ENCODE peak calls at places on chromosome 9, in five cellular contexts. H is AG04449; N is cardiac fibroblast; J is HFF-Myc; O is CD8-positive, alpha-beta T cell. P is an unnamed sample.

GRCh38 chr9:98506422-98507054 is 202.2 kb downstream of the GABBR2 start:
- DNase-seq in O (no peak), J (no peak), N (no peak), H (no peak), P (no peak)

GRCh38 chr9:129319076-129319937 is 141.2 kb upstream of the IER5L start:
- DNase-seq in N (no peak), O (no peak), J (no peak), H (no peak), P (no peak)

GRCh38 chr9:37509536-37509935 is 23.8 kb downstream of the POLR1E start:
- DNase-seq in O (no peak), J (no peak), H (no peak), N (no peak), P (no peak)

GRCh38 chr9:15509931-15510788 is 610 bp downstream of the PSIP1 start:
- DNase-seq in H (no peak), J (no peak), O (peak), N (peak), P (peak)

GRCh38 chr9:95048225-95049087 is 269.1 kb downstream of the FANCC start:
- DNase-seq in N (peak), J (no peak), O (peak), H (no peak), P (peak)

GRCh38 chr9:114968710-114969109 is 38.3 kb upstream of the TNFSF8 start:
- DNase-seq in J (no peak), H (no peak), N (peak), O (no peak), P (no peak)

GRCh38 chr9:84393266-84393905 is 52.8 kb upstream of the SLC28A3 start:
- DNase-seq in N (no peak), O (no peak), H (no peak), J (no peak), P (no peak)

GRCh38 chr9:82488702-82489578 is 500.4 kb downstream of the SPATA31D1 start:
- DNase-seq in O (no peak), N (peak), J (peak), H (peak), P (no peak)

GRCh38 chr9:114096041-114096511 is 3.0 kb downstream of the KIF12 start:
- DNase-seq in J (no peak), N (no peak), H (no peak), O (no peak), P (no peak)

GRCh38 chr9:123723135-123723875 is 206.6 kb downstream of the DENND1A start:
- DNase-seq in H (no peak), O (no peak), J (no peak), N (no peak), P (no peak)

GRCh38 chr9:123725389-123725788 is 204.5 kb downstream of the DENND1A start:
- DNase-seq in H (no peak), J (no peak), N (no peak), O (no peak), P (no peak)

GRCh38 chr9:123722378-123722777 is 207.5 kb downstream of the DENND1A start:
- DNase-seq in N (no peak), H (no peak), O (no peak), J (no peak), P (no peak)

GRCh38 chr9:123727332-123727731 is 202.6 kb downstream of the DENND1A start:
- DNase-seq in J (no peak), N (peak), H (no peak), O (no peak), P (no peak)

GRCh38 chr9:123724211-123724831 is 205.6 kb downstream of the DENND1A start:
- DNase-seq in J (no peak), H (peak), O (no peak), N (peak), P (no peak)
- TF ChIP-seq CTCF in J (no peak), H (peak), O (no peak), N (peak), P (no peak)

DNA sequence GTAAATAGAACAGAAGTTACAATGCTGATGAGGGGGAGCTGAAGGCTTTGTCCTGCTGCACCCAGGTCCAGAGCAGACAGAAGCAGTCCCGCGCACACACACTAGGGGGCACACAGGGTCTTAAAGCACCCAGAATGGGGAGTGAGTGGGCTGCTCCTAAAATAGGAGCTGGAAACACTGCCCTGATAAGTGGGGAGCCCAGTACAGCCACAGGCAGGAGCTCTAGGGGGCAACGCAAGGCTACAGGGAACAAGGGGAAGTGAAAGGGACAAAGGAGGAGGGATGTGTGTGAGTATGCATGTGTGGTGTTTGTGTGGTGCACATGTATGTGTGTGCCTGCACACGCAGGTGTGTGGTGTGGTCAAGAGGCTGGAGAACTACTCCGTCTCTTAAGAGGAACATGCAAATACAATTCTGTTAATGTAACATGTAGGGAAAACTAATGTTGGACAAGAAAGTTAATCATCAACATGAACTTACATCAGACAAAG is 191.5 kb downstream of the ROR2 start:
- DNase-seq in J (peak), O (no peak), N (peak), H (no peak), P (peak)
- TF ChIP-seq CTCF in J (peak), O (no peak), N (peak), H (peak), P (peak)

GRCh38 chr9:124134526-124134925 is 123.0 kb downstream of the LHX2 start:
- DNase-seq in O (no peak), H (no peak), N (no peak), J (no peak), P (no peak)

GRCh38 chr9:124132671-124133147 is 121.1 kb downstream of the LHX2 start:
- DNase-seq in N (no peak), O (no peak), J (no peak), H (no peak), P (no peak)

GRCh38 chr9:124130277-124131075 is 118.9 kb downstream of the LHX2 start:
- DNase-seq in N (no peak), J (no peak), O (no peak), H (no peak), P (no peak)

GRCh38 chr9:124135813-124136365 is 121.9 kb upstream of the NEK6 start:
- DNase-seq in H (no peak), N (no peak), J (no peak), O (no peak), P (no peak)

DNA sequence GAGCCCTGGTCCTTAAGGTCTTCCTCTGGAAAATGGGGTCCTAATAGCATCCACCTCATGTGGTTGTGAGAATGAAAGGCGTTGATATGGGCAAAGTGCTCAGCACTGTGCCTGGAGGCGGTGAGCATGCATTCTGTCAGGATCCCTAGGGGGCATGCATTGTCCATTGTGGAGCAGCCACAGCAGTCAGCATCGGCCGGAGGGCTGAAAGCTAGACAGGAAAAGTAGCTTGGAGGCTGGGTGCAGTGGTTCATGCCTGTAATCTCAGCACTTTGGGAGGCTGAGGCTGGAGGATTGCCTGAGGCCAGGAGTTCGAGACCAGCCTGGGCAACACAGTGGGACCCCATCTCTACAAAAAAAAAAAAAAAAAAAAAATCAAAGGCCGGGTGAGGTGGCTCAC is 122.2 kb downstream of the LHX2 start:
- DNase-seq in H (no peak), N (peak), O (no peak), J (no peak), P (no peak)
- TF ChIP-seq CTCF in H (peak), N (peak), O (no peak), J (peak), P (no peak)

GRCh38 chr9:3181049-3181953 is 337.4 kb upstream of the PUM3 start:
- DNase-seq in O (no peak), J (no peak), H (no peak), N (peak), P (peak)
- TF ChIP-seq CTCF in O (no peak), J (peak), H (peak), N (no peak), P (peak)

DNA sequence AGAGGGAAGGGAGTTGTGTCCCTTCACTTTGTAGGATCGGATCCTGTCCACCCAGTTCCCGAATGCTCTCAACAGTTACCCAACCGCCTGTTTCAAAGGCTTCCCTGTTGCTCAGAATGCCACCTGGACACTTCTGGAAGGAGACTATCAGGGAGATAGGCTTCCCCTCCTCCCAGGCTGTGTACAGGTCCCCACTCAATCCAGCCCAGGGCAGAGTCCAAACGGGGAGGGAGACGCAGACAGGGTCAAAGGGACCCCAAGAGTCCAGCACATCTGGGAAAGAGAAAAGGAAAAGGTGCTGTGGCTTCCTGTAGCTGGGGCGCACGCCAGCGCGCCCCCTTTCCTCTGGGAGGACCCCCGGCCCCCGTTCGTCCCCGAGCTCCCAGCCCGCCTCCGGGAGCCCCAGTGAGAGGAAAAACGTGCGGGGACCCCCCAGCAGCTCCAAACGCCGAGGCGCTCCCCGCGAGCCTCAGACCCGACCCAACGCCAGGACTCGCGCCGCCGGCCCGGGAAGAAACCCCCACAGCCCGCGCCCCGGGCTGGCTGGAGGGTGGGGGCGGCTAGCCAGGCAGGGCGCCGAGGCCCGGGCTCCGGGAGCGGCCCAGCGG is 640 bp downstream of the SURF4 start:
- DNase-seq in H (no peak), J (no peak), O (peak), N (peak), P (no peak)
- TF ChIP-seq CTCF in H (no peak), J (peak), O (no peak), N (no peak), P (no peak)

GRCh38 chr9:71490810-71491209 is 277.5 kb downstream of the CEMIP2 start:
- DNase-seq in N (peak), J (no peak), O (no peak), H (no peak), P (no peak)
- TF ChIP-seq CTCF in N (peak), J (peak), O (no peak), H (peak), P (no peak)

DNA sequence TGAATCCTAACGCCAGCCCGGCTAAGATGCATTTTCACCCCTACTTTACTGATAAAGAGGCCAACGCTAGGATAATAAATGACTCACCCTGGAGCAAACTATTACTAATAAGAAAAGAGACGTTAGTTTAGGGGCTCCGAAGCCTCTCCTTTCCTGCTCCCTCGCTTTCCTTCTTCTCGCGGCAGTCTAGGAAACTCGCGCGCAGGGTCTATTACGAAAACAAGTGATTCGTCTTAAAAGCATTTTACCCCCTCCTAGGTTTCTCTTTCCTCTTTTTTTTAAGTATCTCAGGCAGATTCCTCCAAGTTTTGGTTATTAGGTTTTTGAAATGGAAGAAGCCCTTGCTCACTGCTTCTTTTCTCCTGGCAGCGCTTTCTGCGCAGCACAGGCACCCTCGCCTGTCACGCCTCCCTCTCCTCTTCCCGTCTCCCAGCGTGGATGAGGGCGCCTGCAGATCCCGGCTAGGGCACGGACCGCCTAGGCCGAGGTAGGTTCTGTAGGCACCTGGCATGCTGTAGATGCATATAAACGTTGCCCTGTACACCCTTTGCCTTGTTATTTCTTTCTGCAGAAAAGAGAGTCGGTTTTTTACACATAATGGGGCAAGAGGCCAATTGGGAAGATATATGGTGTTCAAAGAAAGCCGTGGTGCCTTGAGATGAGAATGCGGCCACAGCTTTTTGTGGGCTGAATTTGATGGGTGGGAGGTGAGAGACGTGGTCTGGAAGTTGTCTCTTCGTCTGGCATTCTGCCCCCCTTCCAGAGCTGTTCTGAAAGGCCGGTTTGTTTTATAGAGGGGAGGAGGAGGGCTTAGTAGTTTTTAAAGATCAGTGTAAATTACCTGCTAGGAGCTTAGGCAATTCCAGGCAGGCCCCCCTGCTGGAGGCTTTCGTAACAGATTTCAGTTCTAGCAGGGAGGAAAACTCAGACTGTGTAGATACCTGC is 981 bp downstream of the GCNT1 start:
- DNase-seq in J (no peak), N (peak), O (no peak), H (no peak), P (peak)
- TF ChIP-seq CTCF in J (peak), N (peak), O (no peak), H (peak), P (peak)

GRCh38 chr9:73079326-73079725 is 72.3 kb upstream of the ANXA1 start:
- DNase-seq in O (no peak), N (peak), H (no peak), J (no peak), P (no peak)
- TF ChIP-seq CTCF in O (no peak), N (no peak), H (no peak), J (no peak), P (no peak)

DNA sequence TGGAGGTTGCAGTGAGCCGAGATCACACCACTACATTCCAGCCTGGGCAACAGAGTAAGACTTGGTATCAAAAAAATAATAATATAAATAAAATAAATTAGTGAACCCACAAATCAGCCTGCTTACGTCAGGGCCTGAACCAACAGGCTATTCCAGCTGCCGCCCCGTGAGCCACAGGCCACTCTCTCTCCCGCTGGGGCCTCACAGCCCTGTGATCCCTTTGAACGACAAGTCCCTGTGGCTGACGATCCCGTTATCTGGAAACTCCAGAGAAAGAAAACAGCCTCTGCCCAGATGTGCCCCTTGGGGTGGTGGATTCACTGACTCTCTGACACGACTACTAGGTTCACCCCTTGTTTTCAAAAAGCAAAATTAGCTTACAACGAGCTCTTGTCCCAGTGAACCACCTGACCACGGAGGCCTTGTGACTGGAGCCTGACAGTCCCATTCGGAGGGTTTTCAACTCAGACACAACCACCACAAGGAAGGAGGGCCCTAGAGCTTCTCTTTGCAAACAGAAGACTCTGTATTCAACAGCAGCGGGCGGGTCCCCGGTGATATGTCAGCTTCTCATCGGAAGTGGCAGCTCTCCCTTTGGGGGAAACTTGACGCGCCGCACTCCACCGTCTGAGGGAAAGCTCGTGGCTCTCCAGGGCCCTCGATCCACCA is 4.4 kb upstream of the DIPK1B start:
- DNase-seq in J (no peak), N (no peak), H (no peak), O (no peak), P (no peak)
- TF ChIP-seq CTCF in J (no peak), N (no peak), H (no peak), O (no peak), P (no peak)